ENCODE peak calls at places on chromosome 14, in five cellular contexts. X is astrocyte of the spinal cord; M is activated naive CD4-positive, alpha-beta T cell treated with anti-CD3 and anti-CD28 coated beads, Interleukin-2, amount 50 U/mL, for 72 hours; S is anterior cingulate cortex; H is fibroblast of the aortic adventitia. D is an unnamed sample.

GRCh38 chr14:103576371-103577024 is 13.7 kb downstream of the COA8 start:
- DNase-seq in H (peak), M (no peak), X (peak), S (peak), D (peak)

GRCh38 chr14:48193893-48194292 is 518.5 kb upstream of the MDGA2 start:
- DNase-seq in H (no peak), X (no peak), S (no peak), M (no peak), D (no peak)

GRCh38 chr14:100142073-100143040 is 17.1 kb downstream of the DEGS2 start:
- DNase-seq in H (no peak), M (no peak), X (no peak), S (no peak), D (no peak)

GRCh38 chr14:76514599-76514998 is 138.7 kb downstream of the ESRRB start:
- DNase-seq in S (no peak), M (no peak), H (peak), X (no peak), D (no peak)

GRCh38 chr14:90053044-90053443 is 8.8 kb upstream of the KCNK13 start:
- DNase-seq in M (no peak), H (peak), X (no peak), S (no peak), D (no peak)

GRCh38 chr14:64503184-64503433 is 529 bp downstream of the ZBTB25 start:
- DNase-seq in S (no peak), X (peak), M (no peak), H (peak), D (no peak)

GRCh38 chr14:100747021-100747586 is 20.4 kb downstream of the DLK1 start:
- DNase-seq in M (no peak), X (peak), H (peak), S (no peak), D (peak)

GRCh38 chr14:98028156-98028555 is 1231.0 kb downstream of the VRK1 start:
- DNase-seq in S (no peak), X (no peak), H (no peak), M (no peak), D (no peak)

GRCh38 chr14:34853041-34853440 is 22.1 kb downstream of the BAZ1A start:
- DNase-seq in X (no peak), H (peak), S (no peak), M (no peak), D (no peak)

GRCh38 chr14:100271247-100271939 is 32.4 kb downstream of the YY1 start:
- DNase-seq in X (peak), M (peak), S (no peak), H (peak), D (no peak)

GRCh38 chr14:33010495-33010894 is 71.8 kb downstream of the NPAS3 start:
- DNase-seq in X (no peak), H (no peak), M (no peak), S (no peak), D (no peak)

GRCh38 chr14:73758392-73759182 is 44.4 kb upstream of the PNMA1 start:
- DNase-seq in X (peak), H (peak), S (peak), M (peak), D (no peak)

GRCh38 chr14:55386037-55386798 is 25.4 kb downstream of the ATG14 start:
- DNase-seq in M (no peak), H (no peak), S (no peak), X (no peak), D (no peak)

GRCh38 chr14:64942531-64943111 is at the start of gene GPX2:
- DNase-seq in S (no peak), M (no peak), X (no peak), H (no peak), D (no peak)

GRCh38 chr14:55333785-55334485 is 62.7 kb downstream of the FBXO34 start:
- DNase-seq in H (no peak), S (no peak), M (no peak), X (peak), D (no peak)

GRCh38 chr14:104855532-104856090 is 9.5 kb upstream of the CEP170B start:
- DNase-seq in S (no peak), X (no peak), M (no peak), H (no peak), D (no peak)

GRCh38 chr14:45091696-45092095 is 7.8 kb downstream of the PRPF39 start:
- DNase-seq in X (peak), M (no peak), S (no peak), H (peak), D (no peak)

GRCh38 chr14:70909788-70910614 is 2.7 kb downstream of the PCNX1 start:
- DNase-seq in M (no peak), X (no peak), H (peak), S (no peak), D (no peak)

GRCh38 chr14:69848903-69849391 is 30.3 kb upstream of the SMOC1 start:
- DNase-seq in X (no peak), H (no peak), S (no peak), M (no peak), D (no peak)

GRCh38 chr14:69008411-69008810 is 29.3 kb upstream of the ACTN1 start:
- DNase-seq in S (no peak), M (no peak), H (peak), X (peak), D (no peak)

GRCh38 chr14:69285661-69286255 is 25.8 kb downstream of the GALNT16 start:
- DNase-seq in X (no peak), M (no peak), S (no peak), H (no peak), D (no peak)

GRCh38 chr14:33914676-33915516 is 36.0 kb downstream of the EGLN3 start:
- DNase-seq in M (no peak), H (peak), S (no peak), X (peak), D (no peak)

GRCh38 chr14:82999802-83000201 is 1466.1 kb upstream of the SEL1L start:
- DNase-seq in X (no peak), S (no peak), H (no peak), M (no peak), D (no peak)

GRCh38 chr14:79337761-79338160 is 873.5 kb downstream of the DIO2 start:
- DNase-seq in M (no peak), S (no peak), X (no peak), H (no peak), D (no peak)

GRCh38 chr14:33175951-33176350 is 237.3 kb downstream of the NPAS3 start:
- DNase-seq in M (no peak), S (no peak), X (no peak), H (no peak), D (no peak)

GRCh38 chr14:91349481-91350074 is 68.0 kb downstream of the CCDC88C start:
- DNase-seq in M (peak), X (no peak), S (no peak), H (no peak), D (no peak)

GRCh38 chr14:102278631-102278935 is 26.4 kb downstream of the MOK start:
- DNase-seq in S (no peak), X (no peak), H (no peak), M (no peak), D (no peak)

GRCh38 chr14:65849558-65849957 is 437.0 kb downstream of the FUT8 start:
- DNase-seq in S (no peak), M (no peak), H (no peak), X (no peak), D (no peak)